ENCODE peak calls at places on chromosomes 7 and 10, in ten cellular contexts. Y is AG09309, M is brain microvascular endothelial cell, B is GM23338, P is astrocyte of the spinal cord, A is neural progenitor cell, J is GM20000, Z is B cell, E is HL-60, W is endothelial cell. H is an unnamed sample.

GRCh38 chr10:84214046-84214572 is 11.2 kb downstream of the LRIT2 start:
- DNase-seq in E (no peak), Y (no peak), Z (no peak), B (no peak), W (no peak), J (no peak), A (no peak), M (no peak), P (no peak), H (no peak)

GRCh38 chr10:119497243-119497642 is 45.3 kb downstream of the RGS10 start:
- DNase-seq in Z (no peak), Y (no peak), J (no peak), W (no peak), B (no peak), E (no peak), A (no peak), P (no peak), M (no peak), H (no peak)

GRCh38 chr7:96953676-96954513 is 51.5 kb upstream of the DLX6 start:
- DNase-seq in W (no peak), E (no peak), J (no peak), B (no peak), Y (no peak), M (no peak), Z (no peak), A (no peak), P (no peak), H (no peak)

GRCh38 chr7:118327179-118327578 is 102.7 kb downstream of the ANKRD7 start:
- DNase-seq in E (no peak), M (no peak), W (no peak), B (no peak), A (no peak), Y (no peak), J (no peak), P (no peak), Z (no peak), H (no peak)

GRCh38 chr10:18689498-18689897 is 30.3 kb downstream of the ARL5B start:
- DNase-seq in Z (no peak), Y (no peak), P (peak; percentile 55), W (no peak), B (peak; percentile 33), A (peak; percentile 7), E (no peak), J (no peak), M (no peak), H (no peak)

GRCh38 chr10:29993319-29993876 is 66.0 kb downstream of the JCAD start:
- DNase-seq in P (no peak), Y (no peak), B (no peak), A (no peak), E (no peak), J (no peak), M (no peak), W (no peak), Z (no peak), H (no peak)

GRCh38 chr7:129790136-129790535 is 162.6 kb downstream of the UBE2H start:
- DNase-seq in E (no peak), M (no peak), Z (peak; percentile 3), P (no peak), Y (peak; percentile 17), J (no peak), A (no peak), W (no peak), B (no peak), H (no peak)

GRCh38 chr7:19369182-19369581 is 224.0 kb upstream of the FERD3L start:
- DNase-seq in A (no peak), Y (no peak), M (no peak), P (no peak), Z (no peak), E (no peak), W (no peak), J (no peak), B (peak; percentile 60), H (no peak)

GRCh38 chr10:4678023-4678950 is 147.7 kb upstream of the AKR1E2 start:
- DNase-seq in M (peak; percentile 81), A (no peak), J (no peak), Y (peak; percentile 74), P (peak; percentile 91), W (no peak), B (no peak), Z (no peak), E (no peak), H (no peak)

GRCh38 chr10:36671607-36672006 is 453.8 kb upstream of the ANKRD30A start:
- DNase-seq in B (no peak), Z (no peak), J (no peak), M (no peak), Y (peak; percentile 51), E (no peak), A (no peak), P (peak; percentile 78), W (no peak), H (no peak)

GRCh38 chr7:51647486-51647885 is 330.9 kb upstream of the COBL start:
- DNase-seq in Z (no peak), J (no peak), A (no peak), Y (no peak), P (no peak), M (no peak), W (no peak), B (no peak), E (no peak), H (no peak)

GRCh38 chr10:95480102-95480900 is 80.9 kb downstream of the SORBS1 start:
- DNase-seq in J (no peak), W (peak; percentile 61), A (no peak), Y (no peak), P (no peak), B (no peak), M (no peak), Z (no peak), E (no peak), H (no peak)

GRCh38 chr7:90579181-90579688 is 16.9 kb upstream of the CDK14 start:
- DNase-seq in P (peak; percentile 93), J (no peak), W (no peak), E (no peak), M (peak; percentile 86), Y (peak; percentile 84), A (no peak), B (no peak), Z (no peak), H (no peak)

GRCh38 chr7:1046722-1047679 is 2.7 kb downstream of the GPR146 start:
- DNase-seq in Z (no peak), M (no peak), A (no peak), E (no peak), P (no peak), J (no peak), B (no peak), Y (no peak), W (no peak), H (no peak)

GRCh38 chr10:77872151-77872946 is 54.2 kb downstream of the DLG5 start:
- DNase-seq in W (no peak), M (no peak), Z (no peak), P (peak; percentile 71), Y (no peak), J (no peak), B (no peak), A (no peak), E (no peak), H (no peak)

GRCh38 chr7:140517546-140518369 is 38.5 kb upstream of the MKRN1 start:
- DNase-seq in P (peak; percentile 89), Y (peak; percentile 59), J (peak; percentile 79), Z (peak; percentile 70), B (peak; percentile 98), M (peak; percentile 87), W (peak; percentile 89), E (peak; percentile 42), A (peak; percentile 94), H (peak; percentile 88)

GRCh38 chr7:41465571-41465970 is 237.3 kb downstream of the INHBA start:
- DNase-seq in Z (no peak), Y (no peak), W (no peak), E (no peak), P (no peak), J (no peak), A (no peak), B (no peak), M (no peak), H (no peak)

GRCh38 chr7:98133621-98134266 is 27.1 kb downstream of the LMTK2 start:
- DNase-seq in E (no peak), J (no peak), B (no peak), W (no peak), Z (peak; percentile 16), P (peak; percentile 17), A (no peak), Y (no peak), M (no peak), H (no peak)

GRCh38 chr10:121956111-121957061 is 18.6 kb downstream of the NSMCE4A start:
- DNase-seq in J (no peak), P (peak; percentile 56), Z (no peak), A (no peak), Y (peak; percentile 55), B (no peak), E (no peak), M (peak; percentile 43), W (no peak), H (no peak)

GRCh38 chr7:8296362-8296659 is 34.3 kb upstream of the ICA1 start:
- DNase-seq in E (no peak), Y (no peak), A (no peak), W (no peak), J (no peak), Z (no peak), M (no peak), B (no peak), P (no peak), H (no peak)
- TF ChIP-seq CTCF in E (no peak), Y (no peak), A (no peak), W (no peak), J (no peak), Z (peak; percentile 56), M (no peak), B (no peak), P (no peak), H (no peak)

DNA sequence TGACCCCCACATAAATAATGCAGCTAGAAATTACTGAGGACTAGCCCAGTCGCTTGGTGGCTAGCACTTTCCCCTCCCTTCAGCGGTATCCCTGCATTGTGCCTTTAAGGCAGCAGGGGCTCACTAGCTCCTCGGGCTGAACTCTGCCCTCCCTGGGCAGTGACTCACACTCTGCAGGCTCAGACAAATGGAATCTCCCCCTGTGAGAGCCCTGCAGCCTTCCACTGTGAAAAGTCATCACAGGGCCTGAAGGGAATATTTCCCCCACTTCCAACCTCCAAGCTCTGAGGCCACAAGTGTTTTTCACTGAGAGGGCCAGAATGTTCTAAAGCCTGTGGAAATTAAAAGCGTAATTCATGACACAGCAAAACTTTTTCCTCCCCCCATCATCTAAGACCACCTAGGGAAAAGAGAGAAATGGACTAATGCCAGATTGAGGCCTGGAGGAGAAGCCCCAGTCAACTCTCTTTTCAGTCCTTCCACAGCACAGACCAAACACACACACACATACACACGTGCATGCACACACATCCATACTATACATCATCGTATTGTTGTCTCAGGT is 93.6 kb upstream of the COL1A2 start:
- DNase-seq in P (peak; percentile 99), B (peak; percentile 82), W (peak; percentile 26), Y (peak; percentile 89), Z (no peak), M (peak; percentile 97), J (no peak), E (no peak), A (peak; percentile 80), H (no peak)
- TF ChIP-seq CTCF in P (peak; percentile 5), B (peak; percentile 33), W (no peak), Y (no peak), Z (no peak), M (peak; percentile 37), J (no peak), E (no peak), A (no peak), H (no peak)

GRCh38 chr7:43071604-43072003 is 40.8 kb upstream of the HECW1 start:
- DNase-seq in P (no peak), J (no peak), Y (no peak), B (peak; percentile 94), A (peak; percentile 81), M (no peak), W (peak; percentile 44), E (no peak), Z (no peak), H (no peak)
- TF ChIP-seq CTCF in P (peak; percentile 47), J (no peak), Y (peak; percentile 38), B (peak; percentile 91), A (peak; percentile 91), M (peak; percentile 70), W (peak; percentile 52), E (peak; percentile 4), Z (peak; percentile 27), H (peak; percentile 24)

GRCh38 chr7:132249591-132249971 is 326.7 kb downstream of the PLXNA4 start:
- DNase-seq in Z (no peak), P (no peak), W (peak; percentile 41), Y (no peak), J (peak; percentile 11), A (peak; percentile 69), M (no peak), E (no peak), B (peak; percentile 79), H (no peak)
- TF ChIP-seq CTCF in Z (no peak), P (peak; percentile 41), W (no peak), Y (peak; percentile 16), J (no peak), A (peak; percentile 64), M (peak; percentile 53), E (no peak), B (peak; percentile 72), H (no peak)